ENCODE peak calls at places on chromosome 2, in ten cellular contexts. J, S, L, H, F, G, E, U, A and W are unnamed samples.

GRCh38 chr2:203498161-203498560 is 36.9 kb downstream of the RAPH1 start:
- DNase-seq in J (peak; percentile 22), S (peak; percentile 70), L (no peak), H (no peak), F (no peak), G (no peak), E (peak; percentile 40), U (peak; percentile 84), A (no peak), W (no peak)

GRCh38 chr2:89831686-89832498 is 1140.4 kb downstream of the RPIA start:
- DNase-seq in J (no peak), S (no peak), L (no peak), H (no peak), F (no peak), G (no peak), E (no peak), U (no peak), A (no peak), W (no peak)

GRCh38 chr2:42922790-42923631 is 130.6 kb upstream of the HAAO start:
- DNase-seq in J (peak; percentile 90), S (no peak), L (peak; percentile 90), H (no peak), F (no peak), G (no peak), E (peak; percentile 93), U (peak; percentile 81), A (no peak), W (no peak)

GRCh38 chr2:141923657-141924056 is 207.2 kb downstream of the LRP1B start:
- DNase-seq in J (no peak), S (no peak), L (no peak), H (no peak), F (no peak), G (no peak), E (peak; percentile 17), U (no peak), A (no peak), W (no peak)

GRCh38 chr2:9629222-9630000 is 1.4 kb downstream of the YWHAQ start:
- DNase-seq in J (peak; percentile 49), S (peak; percentile 48), L (no peak), H (no peak), F (no peak), G (no peak), E (no peak), U (peak; percentile 34), A (no peak), W (no peak)

GRCh38 chr2:239203443-239204142 is 197.2 kb downstream of the HDAC4 start:
- DNase-seq in J (no peak), S (no peak), L (peak; percentile 24), H (no peak), F (no peak), G (no peak), E (no peak), U (no peak), A (no peak), W (no peak)

GRCh38 chr2:129301431-129301913 is 678.0 kb upstream of the RAB6C start:
- DNase-seq in J (no peak), S (no peak), L (peak; percentile 77), H (no peak), F (no peak), G (no peak), E (no peak), U (peak; percentile 57), A (no peak), W (no peak)

GRCh38 chr2:54227798-54228197 is 28.2 kb downstream of the TSPYL6 start:
- DNase-seq in J (no peak), S (no peak), L (no peak), H (no peak), F (no peak), G (no peak), E (no peak), U (no peak), A (no peak), W (no peak)

GRCh38 chr2:69138247-69138754 is 125.3 kb downstream of the ANTXR1 start:
- DNase-seq in J (peak; percentile 65), S (no peak), L (no peak), H (no peak), F (peak; percentile 4), G (no peak), E (peak; percentile 34), U (peak; percentile 80), A (no peak), W (no peak)

GRCh38 chr2:160878622-160879021 is 281.6 kb upstream of the TANK start:
- DNase-seq in J (no peak), S (no peak), L (no peak), H (no peak), F (no peak), G (no peak), E (no peak), U (peak; percentile 72), A (no peak), W (no peak)

GRCh38 chr2:129087133-129087813 is 768.6 kb upstream of the HS6ST1 start:
- DNase-seq in J (peak; percentile 27), S (no peak), L (no peak), H (no peak), F (no peak), G (no peak), E (no peak), U (peak; percentile 95), A (no peak), W (no peak)

GRCh38 chr2:60958800-60959199 is 58.7 kb upstream of the PEX13 start:
- DNase-seq in J (peak; percentile 27), S (no peak), L (no peak), H (no peak), F (no peak), G (no peak), E (peak; percentile 34), U (peak; percentile 34), A (no peak), W (no peak)

GRCh38 chr2:165144315-165144714 is 59.5 kb downstream of the SCN3A start:
- DNase-seq in J (no peak), S (no peak), L (no peak), H (no peak), F (no peak), G (no peak), E (no peak), U (no peak), A (no peak), W (peak; percentile 9)

GRCh38 chr2:6524678-6525367 is 340.9 kb downstream of the CMPK2 start:
- DNase-seq in J (no peak), S (no peak), L (no peak), H (no peak), F (no peak), G (no peak), E (no peak), U (no peak), A (no peak), W (no peak)

GRCh38 chr2:156430978-156431358 is 5.2 kb upstream of the GPD2 start:
- DNase-seq in J (peak; percentile 49), S (peak; percentile 43), L (no peak), H (no peak), F (peak; percentile 2), G (no peak), E (peak; percentile 28), U (peak; percentile 50), A (no peak), W (no peak)

GRCh38 chr2:181190711-181191110 is 210.3 kb downstream of the UBE2E3 start:
- DNase-seq in J (no peak), S (no peak), L (no peak), H (no peak), F (no peak), G (no peak), E (no peak), U (no peak), A (no peak), W (no peak)

GRCh38 chr2:100359576-100359975 is 37.3 kb upstream of the LONRF2 start:
- DNase-seq in J (no peak), S (no peak), L (no peak), H (no peak), F (no peak), G (no peak), E (no peak), U (no peak), A (no peak), W (no peak)

GRCh38 chr2:176126929-176127768 is 2.4 kb upstream of the HOXD8 start:
- DNase-seq in J (no peak), S (peak; percentile 75), L (no peak), H (peak; percentile 34), F (peak; percentile 60), G (peak; percentile 68), E (no peak), U (peak; percentile 72), A (peak; percentile 74), W (peak; percentile 53)

GRCh38 chr2:16374671-16375070 is 291.0 kb downstream of the CYRIA start:
- DNase-seq in J (no peak), S (no peak), L (no peak), H (no peak), F (no peak), G (no peak), E (no peak), U (no peak), A (no peak), W (no peak)

GRCh38 chr2:50125230-50125629 is 906.7 kb downstream of the NRXN1 start:
- DNase-seq in J (no peak), S (no peak), L (no peak), H (no peak), F (no peak), G (no peak), E (no peak), U (peak; percentile 1), A (no peak), W (no peak)

GRCh38 chr2:106664669-106665068 is 177.5 kb downstream of the CD8B2 start:
- DNase-seq in J (no peak), S (no peak), L (no peak), H (no peak), F (no peak), G (no peak), E (no peak), U (no peak), A (no peak), W (peak; percentile 9)

GRCh38 chr2:160934991-160935390 is 225.2 kb upstream of the TANK start:
- DNase-seq in J (no peak), S (no peak), L (no peak), H (no peak), F (no peak), G (no peak), E (no peak), U (no peak), A (no peak), W (no peak)

GRCh38 chr2:171836151-171836910 is 57.7 kb downstream of the SLC25A12 start:
- DNase-seq in J (no peak), S (no peak), L (no peak), H (no peak), F (no peak), G (no peak), E (no peak), U (peak; percentile 33), A (no peak), W (no peak)

GRCh38 chr2:9333591-9334171 is 89.6 kb downstream of the ITGB1BP1 start:
- DNase-seq in J (peak; percentile 82), S (peak; percentile 86), L (peak; percentile 86), H (peak; percentile 17), F (peak; percentile 74), G (no peak), E (peak; percentile 60), U (peak; percentile 85), A (peak; percentile 71), W (no peak)

GRCh38 chr2:65580824-65581223 is 148.4 kb upstream of the SPRED2 start:
- DNase-seq in J (no peak), S (no peak), L (no peak), H (no peak), F (no peak), G (no peak), E (no peak), U (no peak), A (no peak), W (no peak)

GRCh38 chr2:86764661-86765307 is 25.9 kb downstream of the CD8A start:
- DNase-seq in J (peak; percentile 68), S (peak; percentile 72), L (no peak), H (no peak), F (peak; percentile 30), G (peak; percentile 11), E (peak; percentile 12), U (peak; percentile 62), A (no peak), W (peak; percentile 19)

GRCh38 chr2:191020742-191021381 is 6.9 kb upstream of the STAT1 start:
- DNase-seq in J (peak; percentile 76), S (peak; percentile 42), L (peak; percentile 66), H (peak; percentile 59), F (no peak), G (no peak), E (peak; percentile 76), U (peak; percentile 88), A (peak; percentile 36), W (no peak)

GRCh38 chr2:227407601-227408089 is 19.9 kb upstream of the SCYGR1 start:
- DNase-seq in J (no peak), S (no peak), L (peak; percentile 80), H (no peak), F (peak; percentile 80), G (no peak), E (no peak), U (no peak), A (peak; percentile 43), W (no peak)